ENCODE peak calls at places on chromosomes 11 and 22, in eight cellular contexts. K is fibroblast of lung, H is AG04450, B is GM23338, C is H1, Z is lower leg skin, J is A549, E is heart left ventricle. R is an unnamed sample.

GRCh38 chr11:64770120-64770519 is 8.2 kb downstream of the SF1 start:
- DNase-seq in E (no peak), B (no peak), Z (no peak), C (no peak), H (no peak), J (no peak), K (no peak), R (peak; percentile 56)

GRCh38 chr11:30488304-30488998 is 97.7 kb downstream of the MPPED2 start:
- DNase-seq in C (no peak), J (no peak), H (peak; percentile 67), B (no peak), E (no peak), Z (no peak), K (peak; percentile 95), R (no peak)

GRCh38 chr22:18975434-18976196 is 39.5 kb upstream of the PRODH start:
- DNase-seq in K (no peak), H (no peak), E (no peak), C (no peak), Z (no peak), B (no peak), J (no peak), R (no peak)

GRCh38 chr11:75560644-75561043 is 1.4 kb upstream of the SERPINH1 start:
- DNase-seq in B (no peak), J (no peak), H (no peak), E (no peak), K (no peak), C (no peak), Z (no peak), R (no peak)

GRCh38 chr22:25942126-25942988 is 200.4 kb downstream of the MYO18B start:
- DNase-seq in B (no peak), E (peak; percentile 45), Z (no peak), H (no peak), K (no peak), C (no peak), J (no peak), R (no peak)

GRCh38 chr11:14768789-14769188 is 123.2 kb downstream of the CYP2R1 start:
- DNase-seq in C (no peak), H (no peak), B (no peak), E (no peak), Z (no peak), K (no peak), J (no peak), R (no peak)

GRCh38 chr11:128784059-128784804 is 82.9 kb downstream of the KCNJ1 start:
- DNase-seq in B (peak; percentile 76), E (no peak), K (no peak), J (no peak), H (no peak), C (peak; percentile 54), Z (no peak), R (no peak)

GRCh38 chr11:70203749-70204465 is 811 bp downstream of the FADD start:
- DNase-seq in B (peak; percentile 50), C (no peak), J (peak; percentile 54), E (no peak), H (peak; percentile 46), K (peak; percentile 77), Z (peak; percentile 72), R (peak; percentile 88)

GRCh38 chr11:102115557-102115956 is 5.3 kb downstream of the YAP1 start:
- DNase-seq in K (peak; percentile 76), H (no peak), E (no peak), J (peak; percentile 56), Z (no peak), C (no peak), B (peak; percentile 62), R (no peak)

GRCh38 chr11:45900916-45901617 is 6.0 kb downstream of the FREY1 start:
- DNase-seq in C (no peak), J (no peak), Z (no peak), E (peak; percentile 59), K (no peak), B (peak; percentile 34), H (no peak), R (no peak)

GRCh38 chr11:27443746-27444465 is 28.7 kb downstream of the LGR4 start:
- DNase-seq in B (peak; percentile 67), Z (no peak), H (no peak), C (no peak), J (no peak), E (no peak), K (no peak), R (no peak)

GRCh38 chr11:115606223-115607220 is 102.3 kb upstream of the CADM1 start:
- DNase-seq in E (peak; percentile 84), Z (no peak), K (peak; percentile 42), H (peak; percentile 32), B (no peak), J (no peak), C (no peak), R (no peak)

GRCh38 chr11:41431784-41432183 is 27.7 kb downstream of the LRRC4C start:
- DNase-seq in C (no peak), J (no peak), E (no peak), Z (no peak), H (no peak), K (no peak), B (peak; percentile 80), R (no peak)

GRCh38 chr11:86244063-86244521 is 461 bp upstream of the EED start:
- DNase-seq in B (peak; percentile 95), C (peak; percentile 77), E (peak; percentile 89), K (no peak), Z (peak; percentile 86), H (peak; percentile 67), J (peak; percentile 93), R (peak; percentile 54)

GRCh38 chr11:129731316-129731715 is 84.3 kb upstream of the TMEM45B start:
- DNase-seq in Z (peak; percentile 30), E (no peak), C (no peak), B (no peak), K (no peak), J (no peak), H (no peak), R (no peak)

GRCh38 chr11:3854977-3855807 is at the start of gene STIM1:
- DNase-seq in H (peak; percentile 83), E (peak; percentile 96), Z (peak; percentile 95), K (peak; percentile 92), J (peak; percentile 82), C (peak; percentile 75), B (peak; percentile 96), R (peak; percentile 97)

GRCh38 chr11:3855808-3856491 is 486 bp downstream of the STIM1 start:
- DNase-seq in H (no peak), B (peak; percentile 58), K (peak; percentile 19), E (peak; percentile 67), J (peak; percentile 49), C (no peak), Z (no peak), R (peak; percentile 19)

GRCh38 chr11:3853545-3853842 is 2.0 kb upstream of the STIM1 start:
- DNase-seq in C (no peak), E (no peak), Z (no peak), K (no peak), H (no peak), J (no peak), B (no peak), R (no peak)

GRCh38 chr11:3854660-3854976 is 846 bp upstream of the STIM1 start:
- DNase-seq in H (no peak), C (no peak), B (peak; percentile 68), E (no peak), K (no peak), J (no peak), Z (no peak), R (no peak)

DNA sequence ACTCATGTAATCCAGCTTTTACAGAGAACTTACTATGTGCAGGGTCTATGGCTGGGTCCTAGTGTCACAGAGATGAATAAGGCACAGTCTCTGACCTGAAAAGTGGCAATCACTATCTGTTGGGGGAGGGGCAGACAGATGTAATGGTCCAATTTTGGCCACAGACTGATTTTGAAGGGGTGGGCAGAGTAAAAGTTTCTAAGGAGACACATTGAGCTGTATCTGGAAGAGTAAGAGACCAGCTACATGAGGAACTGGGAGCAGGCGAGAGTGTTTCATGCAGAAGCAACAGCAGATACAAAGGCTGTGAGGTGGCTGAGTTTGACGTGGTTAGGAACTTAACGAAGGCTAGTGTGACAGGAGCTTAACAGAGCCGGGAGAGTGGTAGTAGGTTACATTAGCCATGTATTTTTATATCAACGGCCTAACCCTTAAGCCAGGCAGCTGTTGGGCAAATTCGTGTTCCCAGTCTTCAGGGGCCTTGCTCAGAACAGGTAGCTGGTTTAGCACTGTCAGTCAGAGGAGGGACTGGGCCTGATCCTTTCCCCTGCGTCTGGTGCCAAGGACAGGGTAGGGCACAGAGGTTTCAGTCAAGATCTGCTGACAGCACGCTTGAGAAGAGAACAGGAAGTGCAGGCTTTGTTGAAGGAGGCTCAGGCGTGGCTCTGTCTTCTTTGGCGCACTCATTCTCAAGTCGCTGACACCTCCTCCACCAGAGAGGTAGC is 1.4 kb upstream of the STIM1 start:
- DNase-seq in E (peak; percentile 47), H (no peak), Z (peak; percentile 82), B (no peak), J (no peak), K (no peak), C (no peak), R (no peak)
- H3K4me3 ChIP-seq in E (peak overlapping the region; percentile 88), H (no peak overlapping the region), Z (no peak overlapping the region), B (peak overlapping the region; percentile 93), J (peak overlapping the region; percentile 98), K (no peak overlapping the region), C (no peak overlapping the region), R (peak overlapping the region; percentile 81)

GRCh38 chr11:58286249-58286648 is 18.2 kb upstream of the OR10W1 start:
- DNase-seq in K (peak; percentile 9), C (no peak), E (no peak), J (peak; percentile 7), H (peak; percentile 16), Z (no peak), B (peak; percentile 68), R (no peak)
- TF ChIP-seq CTCF in K (peak; percentile 84), C (no peak), E (peak; percentile 49), J (peak; percentile 20), H (peak; percentile 86), Z (no peak), B (peak; percentile 76), R (no peak)

GRCh38 chr11:122698390-122698789 is 42.9 kb downstream of the UBASH3B start:
- DNase-seq in C (no peak), H (no peak), E (no peak), K (no peak), J (no peak), Z (no peak), B (no peak), R (no peak)

GRCh38 chr11:122703541-122704272 is 48.2 kb downstream of the UBASH3B start:
- DNase-seq in H (no peak), B (no peak), E (no peak), C (no peak), Z (no peak), J (no peak), K (no peak), R (no peak)

GRCh38 chr11:122697636-122698167 is 42.2 kb downstream of the UBASH3B start:
- DNase-seq in J (peak; percentile 28), C (no peak), Z (peak; percentile 18), H (no peak), K (peak; percentile 59), B (no peak), E (no peak), R (no peak)

GRCh38 chr11:122696662-122697061 is 41.1 kb downstream of the UBASH3B start:
- DNase-seq in Z (no peak), E (no peak), B (no peak), J (no peak), K (no peak), C (no peak), H (no peak), R (no peak)

GRCh38 chr11:122700676-122701075 is 45.2 kb downstream of the UBASH3B start:
- DNase-seq in E (no peak), J (no peak), C (no peak), K (no peak), Z (no peak), B (no peak), H (no peak), R (no peak)
- H3K4me3 ChIP-seq in E (no peak overlapping the region), J (no peak overlapping the region), C (no peak overlapping the region), K (no peak overlapping the region), Z (no peak overlapping the region), B (no peak overlapping the region), H (no peak overlapping the region), R (no peak overlapping the region)

GRCh38 chr22:20758688-20759087 is 15.2 kb upstream of the SERPIND1 start:
- DNase-seq in K (no peak), B (peak; percentile 55), C (no peak), E (no peak), Z (no peak), J (no peak), H (no peak), R (no peak)
- TF ChIP-seq CTCF in K (no peak), B (peak; percentile 51), C (peak; percentile 50), E (no peak), Z (no peak), J (peak; percentile 6), H (no peak), R (no peak)

R was measured in ascending aorta.